ENCODE peak calls at places on chromosome 14, in ten cellular contexts. Y is CD4-positive, alpha-beta T cell; E is brain microvascular endothelial cell; L is activated CD4-positive, alpha-beta T cell treated with anti-CD3 and anti-CD28 coated beads for 1 hour; X is EH; F is stimulated activated CD4-positive, alpha-beta T cell treated with anti-CD3 and anti-CD28 coated beads, TNF-alpha, amount 100 ng/mL, for 48 hours; D is choroid plexus epithelial cell; G is Right ventricle myocardium superior; V is HS-27A; A is adrenal gland. Q is an unnamed sample.

GRCh38 chr14:25239170-25239569 is 189.2 kb upstream of the STXBP6 start:
- DNase-seq in Y (no peak), E (no peak), L (no peak), X (no peak), F (no peak), D (no peak), G (no peak), V (no peak), A (no peak), Q (no peak)

GRCh38 chr14:101126376-101127130 is 223.0 kb upstream of the RTL1 start:
- DNase-seq in Y (no peak), E (no peak), L (no peak), X (no peak), F (no peak), D (no peak), G (no peak), V (no peak), A (no peak), Q (no peak)

GRCh38 chr14:55807536-55807935 is 227.5 kb downstream of the KTN1 start:
- DNase-seq in Y (no peak), E (no peak), L (no peak), X (no peak), F (no peak), D (no peak), G (no peak), V (no peak), A (no peak), Q (no peak)

GRCh38 chr14:94392510-94392935 is 4.1 kb upstream of the SERPINA1 start:
- DNase-seq in Y (no peak), E (peak; percentile 31), L (no peak), X (peak; percentile 81), F (peak; percentile 26), D (peak; percentile 80), G (peak; percentile 58), V (no peak), A (peak; percentile 30), Q (peak; percentile 76)

GRCh38 chr14:76844223-76844622 is 18.0 kb downstream of the LRRC74A start:
- DNase-seq in Y (peak; percentile 51), E (peak; percentile 20), L (peak; percentile 33), X (peak; percentile 32), F (peak; percentile 64), D (peak; percentile 44), G (peak; percentile 85), V (no peak), A (peak; percentile 60), Q (peak; percentile 45)

GRCh38 chr14:28785096-28785952 is 18.7 kb downstream of the FOXG1 start:
- DNase-seq in Y (no peak), E (no peak), L (no peak), X (peak; percentile 4), F (no peak), D (no peak), G (no peak), V (no peak), A (no peak), Q (no peak)

GRCh38 chr14:85399196-85399595 is 130.7 kb upstream of the FLRT2 start:
- DNase-seq in Y (no peak), E (no peak), L (no peak), X (peak; percentile 35), F (no peak), D (no peak), G (no peak), V (peak; percentile 45), A (no peak), Q (no peak)

GRCh38 chr14:101183376-101184103 is 280.0 kb upstream of the RTL1 start:
- DNase-seq in Y (no peak), E (no peak), L (no peak), X (no peak), F (no peak), D (peak; percentile 11), G (no peak), V (no peak), A (no peak), Q (no peak)

GRCh38 chr14:54528973-54529372 is 19.3 kb downstream of the CGRRF1 start:
- DNase-seq in Y (no peak), E (no peak), L (no peak), X (no peak), F (no peak), D (no peak), G (no peak), V (no peak), A (no peak), Q (no peak)

GRCh38 chr14:54135804-54136280 is 179.2 kb upstream of the BMP4 start:
- DNase-seq in Y (no peak), E (no peak), L (no peak), X (no peak), F (no peak), D (no peak), G (no peak), V (no peak), A (no peak), Q (no peak)

GRCh38 chr14:22847661-22848341 is 11.4 kb downstream of the MMP14 start:
- DNase-seq in Y (no peak), E (peak; percentile 38), L (no peak), X (peak; percentile 51), F (no peak), D (peak; percentile 76), G (no peak), V (no peak), A (no peak), Q (no peak)

GRCh38 chr14:50836515-50836914 is 5.6 kb upstream of the NIN start:
- DNase-seq in Y (no peak), E (no peak), L (no peak), X (peak; percentile 35), F (no peak), D (no peak), G (no peak), V (no peak), A (no peak), Q (no peak)

GRCh38 chr14:93332032-93332852 is 594 bp downstream of the BTBD7 start:
- DNase-seq in Y (peak; percentile 5), E (no peak), L (no peak), X (peak; percentile 68), F (peak; percentile 1), D (peak; percentile 35), G (peak; percentile 77), V (no peak), A (peak; percentile 55), Q (peak; percentile 22)

Q was measured in bronchial epithelial cell.